ENCODE peak calls at places on chromosomes 4 and X, in seven cellular contexts. K, D, E, L, Q, B and R are unnamed samples.

GRCh38 chr4:6546681-6547447 is 28.1 kb upstream of the MAN2B2 start:
- DNase-seq in K (peak), D (peak), E (no peak), L (peak), Q (no peak), B (peak), R (no peak)

GRCh38 chr4:8393593-8394038 is 46.9 kb downstream of the ACOX3 start:
- DNase-seq in K (peak), D (no peak), E (no peak), L (peak), Q (no peak), B (no peak), R (no peak)

GRCh38 chr4:73446336-73446938 is 10.4 kb downstream of the AFP start:
- DNase-seq in K (peak), D (no peak), E (no peak), L (peak), Q (no peak), B (no peak), R (no peak)

GRCh38 chr4:147285751-147286150 is 195.1 kb upstream of the EDNRA start:
- DNase-seq in K (no peak), D (no peak), E (no peak), L (peak), Q (no peak), B (no peak), R (no peak)

GRCh38 chrX:124534530-124534929 is 188.2 kb downstream of the SH2D1A start:
- DNase-seq in K (no peak), D (no peak), E (no peak), L (no peak), Q (no peak), B (no peak), R (no peak)

GRCh38 chrX:120795301-120795700 is 80.4 kb downstream of the CT47B1 start:
- DNase-seq in K (peak), D (no peak), E (no peak), L (no peak), Q (no peak), B (no peak), R (no peak)

GRCh38 chr4:52852696-52853095 is 9.4 kb upstream of the RASL11B start:
- DNase-seq in K (no peak), D (no peak), E (no peak), L (no peak), Q (no peak), B (no peak), R (no peak)

GRCh38 chrX:103688949-103689348 is 2.5 kb upstream of the MORF4L2 start:
- DNase-seq in K (peak), D (peak), E (no peak), L (no peak), Q (no peak), B (no peak), R (no peak)

GRCh38 chr4:137890802-137891201 is 351.3 kb downstream of the SLC7A11 start:
- DNase-seq in K (no peak), D (no peak), E (no peak), L (no peak), Q (no peak), B (no peak), R (no peak)